ENCODE peak calls at places on chromosomes 13 and 19, in eight cellular contexts. H is aorta, M is neuronal stem cell, N is Peyer's patch, G is endodermal cell, Q is lung, T is ovary, K is stomach. B is an unnamed sample.

GRCh38 chr13:46575843-46576242 is 22.9 kb downstream of the LRCH1 start:
- DNase-seq in H (no peak), M (no peak), N (no peak), G (no peak), Q (no peak), T (no peak), K (no peak), B (no peak)

GRCh38 chr19:29376855-29377354 is 148.9 kb upstream of the VSTM2B start:
- DNase-seq in H (no peak), M (no peak), N (peak; percentile 8), G (peak; percentile 17), Q (peak; percentile 13), T (no peak), K (peak; percentile 21), B (no peak)

GRCh38 chr19:6041071-6041470 is 63.1 kb upstream of the RANBP3 start:
- DNase-seq in H (no peak), M (no peak), N (no peak), G (no peak), Q (no peak), T (no peak), K (no peak), B (no peak)

GRCh38 chr19:35773020-35773809 is 2.1 kb upstream of the ARHGAP33 start:
- DNase-seq in H (no peak), M (no peak), N (no peak), G (no peak), Q (no peak), T (no peak), K (no peak), B (no peak)

GRCh38 chr19:4552546-4552819 is 7.0 kb downstream of the SEMA6B start:
- DNase-seq in H (no peak), M (no peak), N (no peak), G (no peak), Q (no peak), T (no peak), K (no peak), B (no peak)

GRCh38 chr13:39499580-39499979 is 103.4 kb downstream of the LHFPL6 start:
- DNase-seq in H (no peak), M (no peak), N (no peak), G (no peak), Q (no peak), T (no peak), K (no peak), B (no peak)

GRCh38 chr13:34591163-34591562 is 350.9 kb upstream of the NBEA start:
- DNase-seq in H (no peak), M (no peak), N (no peak), G (no peak), Q (no peak), T (no peak), K (no peak), B (no peak)

GRCh38 chr19:54415208-54415900 is at the start of gene TTYH1:
- DNase-seq in H (no peak), M (no peak), N (no peak), G (peak; percentile 84), Q (no peak), T (no peak), K (no peak), B (no peak)

GRCh38 chr13:71912524-71912923 is 45.5 kb upstream of the DACH1 start:
- DNase-seq in H (no peak), M (no peak), N (no peak), G (no peak), Q (no peak), T (no peak), K (no peak), B (no peak)

GRCh38 chr19:44807162-44807561 is 1.7 kb upstream of the BCAM start:
- DNase-seq in H (no peak), M (no peak), N (peak; percentile 80), G (no peak), Q (peak; percentile 40), T (peak; percentile 30), K (peak; percentile 58), B (no peak)

GRCh38 chr13:80873589-80873988 is 532.7 kb upstream of the SPRY2 start:
- DNase-seq in H (no peak), M (no peak), N (no peak), G (no peak), Q (no peak), T (no peak), K (no peak), B (no peak)

GRCh38 chr19:1675633-1676350 is 23.4 kb upstream of the TCF3 start:
- DNase-seq in H (no peak), M (no peak), N (peak; percentile 29), G (peak; percentile 77), Q (no peak), T (no peak), K (peak; percentile 60), B (no peak)

GRCh38 chr19:1680976-1681375 is 28.6 kb upstream of the TCF3 start:
- DNase-seq in H (no peak), M (no peak), N (no peak), G (peak; percentile 29), Q (no peak), T (no peak), K (no peak), B (no peak)

GRCh38 chr19:1676351-1677266 is 24.2 kb upstream of the TCF3 start:
- DNase-seq in H (no peak), M (no peak), N (no peak), G (no peak), Q (no peak), T (no peak), K (no peak), B (no peak)

GRCh38 chr19:1674293-1674679 is 21.9 kb upstream of the TCF3 start:
- DNase-seq in H (no peak), M (no peak), N (no peak), G (no peak), Q (no peak), T (no peak), K (no peak), B (no peak)

GRCh38 chr19:1678073-1678472 is 25.7 kb upstream of the TCF3 start:
- DNase-seq in H (no peak), M (no peak), N (no peak), G (no peak), Q (no peak), T (no peak), K (no peak), B (no peak)
- H3K27me3 ChIP-seq in H (peaks cover 1% of the 10 kb centered on the region), M (peaks cover 43% of the 10 kb centered on the region), N (peaks cover 18% of the 10 kb centered on the region), G (peaks cover 48% of the 10 kb centered on the region), Q (peaks cover 6% of the 10 kb centered on the region), T (peaks cover 13% of the 10 kb centered on the region), K (peaks cover 8% of the 10 kb centered on the region), B (peaks cover 99% of the 10 kb centered on the region)

GRCh38 chr13:52455677-52456041 is 381 bp downstream of the CKAP2 start:
- DNase-seq in H (peak; percentile 91), M (peak; percentile 76), N (peak; percentile 84), G (peak; percentile 95), Q (peak; percentile 61), T (peak; percentile 64), K (peak; percentile 65), B (peak; percentile 65)

GRCh38 chr13:52454825-52455676 is at the start of gene CKAP2:
- DNase-seq in H (peak; percentile 97), M (peak; percentile 84), N (peak; percentile 96), G (peak; percentile 98), Q (peak; percentile 94), T (peak; percentile 86), K (peak; percentile 94), B (peak; percentile 93)

GRCh38 chr13:52461265-52461664 is 6.0 kb downstream of the CKAP2 start:
- DNase-seq in H (no peak), M (no peak), N (no peak), G (no peak), Q (no peak), T (no peak), K (no peak), B (no peak)

GRCh38 chr13:52463526-52463925 is 8.2 kb downstream of the CKAP2 start:
- DNase-seq in H (no peak), M (no peak), N (no peak), G (no peak), Q (no peak), T (no peak), K (no peak), B (no peak)

GRCh38 chr13:52459668-52460067 is 4.4 kb downstream of the CKAP2 start:
- DNase-seq in H (no peak), M (no peak), N (no peak), G (no peak), Q (no peak), T (no peak), K (no peak), B (no peak)
- H3K4me1 ChIP-seq in H (no peaks in the 10 kb centered on the region), M (no peaks in the 10 kb centered on the region), N (peaks cover 13% of the 10 kb centered on the region), G (no peaks in the 10 kb centered on the region), Q (no peaks in the 10 kb centered on the region), T (no peaks in the 10 kb centered on the region), K (peaks cover 9% of the 10 kb centered on the region), B (peaks cover 16% of the 10 kb centered on the region)

GRCh38 chr13:111534646-111535461 is 214.4 kb downstream of the TEX29 start:
- DNase-seq in H (no peak), M (peak; percentile 54), N (no peak), G (no peak), Q (no peak), T (no peak), K (no peak), B (no peak)

GRCh38 chr13:111539252-111539651 is 218.8 kb downstream of the TEX29 start:
- DNase-seq in H (no peak), M (no peak), N (no peak), G (no peak), Q (no peak), T (no peak), K (no peak), B (no peak)

GRCh38 chr13:111536239-111536638 is 215.8 kb downstream of the TEX29 start:
- DNase-seq in H (no peak), M (no peak), N (no peak), G (no peak), Q (no peak), T (no peak), K (no peak), B (no peak)

GRCh38 chr13:111537843-111538499 is 217.5 kb downstream of the TEX29 start:
- DNase-seq in H (no peak), M (no peak), N (no peak), G (no peak), Q (no peak), T (no peak), K (no peak), B (no peak)

DNA sequence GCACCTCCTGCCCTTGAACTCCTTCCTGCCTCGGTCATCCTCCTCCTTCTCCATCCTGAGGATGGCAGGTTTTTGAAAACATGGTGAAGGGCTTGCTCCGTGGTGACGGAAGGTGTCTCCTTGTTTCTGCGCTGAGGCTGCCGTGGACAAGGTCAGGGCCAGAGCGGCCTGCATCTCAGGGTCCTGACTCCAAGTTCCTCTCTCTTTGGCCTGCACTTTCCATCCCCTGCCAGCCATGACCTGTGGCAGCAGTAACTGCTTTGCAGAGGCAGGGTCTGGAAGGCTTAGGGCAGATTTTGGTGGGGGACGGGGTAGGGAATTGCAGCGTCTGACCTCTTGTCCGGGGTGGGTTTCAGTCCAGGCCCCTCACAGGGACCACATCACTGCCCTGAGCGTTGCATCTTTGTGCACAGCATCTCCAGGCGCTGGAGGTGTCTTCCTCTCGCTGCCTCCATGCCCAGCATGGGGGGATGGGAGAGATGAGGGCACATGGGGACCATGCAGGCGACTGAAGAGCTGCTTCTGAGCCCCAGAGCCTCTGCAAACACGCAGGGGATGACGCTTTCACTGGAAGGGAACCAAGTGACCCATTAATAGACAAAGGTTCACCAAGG is 216.8 kb downstream of the TEX29 start:
- DNase-seq in H (no peak), M (no peak), N (no peak), G (no peak), Q (no peak), T (no peak), K (no peak), B (no peak)
- H3K27me3 ChIP-seq in H (no peaks in the 10 kb centered on the region), M (peaks cover 32% of the 10 kb centered on the region), N (no peaks in the 10 kb centered on the region), G (peaks cover 73% of the 10 kb centered on the region), Q (peaks cover 5% of the 10 kb centered on the region), T (no peaks in the 10 kb centered on the region), K (no peaks in the 10 kb centered on the region), B (peaks cover 100% of the 10 kb centered on the region)

GRCh38 chr19:12933287-12934072 is at the start of gene FARSA:
- DNase-seq in H (peak; percentile 96), M (peak; percentile 80), N (peak; percentile 92), G (peak; percentile 97), Q (peak; percentile 95), T (peak; percentile 90), K (peak; percentile 93), B (peak; percentile 94)
- H3K4me1 ChIP-seq in H (no peaks in the 10 kb centered on the region), M (peaks cover 14% of the 10 kb centered on the region), N (peaks cover 21% of the 10 kb centered on the region), G (peaks cover 7% of the 10 kb centered on the region), Q (peaks cover 6% of the 10 kb centered on the region), T (peaks cover 9% of the 10 kb centered on the region), K (peaks cover 22% of the 10 kb centered on the region), B (peaks cover 33% of the 10 kb centered on the region)

B was measured in left ventricle myocardium inferior.